ENCODE peak calls at places on chromosome 17, in six cellular contexts. X is upper lobe of right lung, A is breast epithelium, H is bronchial epithelial cell, O is fibroblast of lung, K is mucosa of descending colon. Z is an unnamed sample. For H3K36me3, the result is how much of the 10 kb centered on the place peaks cover.

GRCh38 chr17:44971776-44972483 is 3.8 kb upstream of the C1QL1 start:
- DNase-seq in X (no peak), A (no peak), H (peak), O (peak), K (no peak), Z (no peak)

GRCh38 chr17:9729735-9730420 is 61.5 kb downstream of the DHRS7C start:
- DNase-seq in X (no peak), A (no peak), H (peak), O (no peak), K (no peak), Z (no peak)

GRCh38 chr17:40559016-40559853 is 6.0 kb downstream of the CCR7 start:
- DNase-seq in X (peak), A (peak), H (no peak), O (no peak), K (no peak), Z (no peak)

GRCh38 chr17:16374129-16374528 is 6.8 kb upstream of the UBB start:
- DNase-seq in X (no peak), A (no peak), H (peak), O (peak), K (no peak), Z (peak)

GRCh38 chr17:31472137-31472536 is 80.7 kb downstream of the RAB11FIP4 start:
- DNase-seq in X (no peak), A (no peak), H (no peak), O (no peak), K (no peak), Z (no peak)

GRCh38 chr17:64090144-64090543 is 39.8 kb downstream of the ERN1 start:
- DNase-seq in X (no peak), A (no peak), H (no peak), O (no peak), K (no peak), Z (no peak)

GRCh38 chr17:29977836-29978235 is 36.4 kb downstream of the EFCAB5 start:
- DNase-seq in X (no peak), A (no peak), H (peak), O (peak), K (no peak), Z (no peak)

GRCh38 chr17:50550661-50551432 is 3.9 kb downstream of the SPATA20 start:
- DNase-seq in X (peak), A (peak), H (peak), O (peak), K (peak), Z (peak)

GRCh38 chr17:1498233-1498632 is 5.7 kb upstream of the MYO1C start:
- DNase-seq in X (no peak), A (no peak), H (no peak), O (no peak), K (no peak), Z (no peak)

GRCh38 chr17:2207815-2208515 is 95.6 kb downstream of the SMG6 start:
- DNase-seq in X (no peak), A (no peak), H (peak), O (no peak), K (no peak), Z (no peak)

GRCh38 chr17:79137791-79138190 is 63.2 kb downstream of the ENGASE start:
- DNase-seq in X (no peak), A (no peak), H (no peak), O (no peak), K (no peak), Z (no peak)

GRCh38 chr17:48348352-48348751 is 81.7 kb downstream of the SKAP1 start:
- DNase-seq in X (no peak), A (no peak), H (no peak), O (no peak), K (no peak), Z (no peak)

GRCh38 chr17:48356866-48357265 is 73.1 kb downstream of the SKAP1 start:
- DNase-seq in X (no peak), A (no peak), H (no peak), O (no peak), K (no peak), Z (no peak)

GRCh38 chr17:48352630-48353029 is 77.4 kb downstream of the SKAP1 start:
- DNase-seq in X (no peak), A (no peak), H (peak), O (no peak), K (no peak), Z (no peak)

GRCh38 chr17:48347203-48347602 is 82.8 kb downstream of the SKAP1 start:
- DNase-seq in X (no peak), A (no peak), H (no peak), O (no peak), K (no peak), Z (no peak)

GRCh38 chr17:48351916-48352332 is 78.1 kb downstream of the SKAP1 start:
- DNase-seq in X (no peak), A (no peak), H (peak), O (peak), K (no peak), Z (peak)
- TF ChIP-seq CTCF in X (peak), A (peak), H (peak), O (peak), K (peak), Z (peak)

DNA sequence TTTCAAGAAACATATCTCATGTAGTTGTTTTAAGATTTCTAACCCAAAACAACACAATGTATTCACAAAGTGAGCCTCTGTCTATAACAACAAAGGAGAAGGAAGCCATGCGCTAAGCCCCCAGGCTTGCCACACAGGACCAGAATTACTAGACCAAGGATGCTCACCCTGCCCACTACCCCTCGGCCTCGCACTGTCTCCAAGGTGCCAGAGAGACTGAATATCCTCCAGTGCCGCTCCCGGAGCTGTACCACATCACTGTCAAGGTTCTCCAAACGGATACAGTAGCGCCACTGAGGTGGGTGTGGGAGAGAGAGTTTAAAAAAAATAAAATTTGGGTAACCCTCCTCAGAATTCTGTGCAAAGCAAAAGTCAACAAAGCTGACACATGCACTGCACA is 7.1 kb downstream of the POLDIP2 start:
- DNase-seq in X (peak), A (no peak), H (no peak), O (no peak), K (no peak), Z (no peak)
- H3K36me3 ChIP-seq in X (half or more), A (under half), H (under half), O (under half), K (under half), Z (under half)

GRCh38 chr17:39270923-39271322 is 45.2 kb upstream of the STAC2 start:
- DNase-seq in X (no peak), A (no peak), H (peak), O (peak), K (no peak), Z (peak)
- TF ChIP-seq CTCF in X (peak), A (no peak), H (no peak), O (peak), K (no peak), Z (peak)

GRCh38 chr17:82082456-82082855 is 15.6 kb downstream of the FASN start:
- DNase-seq in X (no peak), A (no peak), H (no peak), O (no peak), K (no peak), Z (no peak)
- H3K36me3 ChIP-seq in X (half or more), A (half or more), H (half or more), O (half or more), K (under half), Z (under half)

DNA sequence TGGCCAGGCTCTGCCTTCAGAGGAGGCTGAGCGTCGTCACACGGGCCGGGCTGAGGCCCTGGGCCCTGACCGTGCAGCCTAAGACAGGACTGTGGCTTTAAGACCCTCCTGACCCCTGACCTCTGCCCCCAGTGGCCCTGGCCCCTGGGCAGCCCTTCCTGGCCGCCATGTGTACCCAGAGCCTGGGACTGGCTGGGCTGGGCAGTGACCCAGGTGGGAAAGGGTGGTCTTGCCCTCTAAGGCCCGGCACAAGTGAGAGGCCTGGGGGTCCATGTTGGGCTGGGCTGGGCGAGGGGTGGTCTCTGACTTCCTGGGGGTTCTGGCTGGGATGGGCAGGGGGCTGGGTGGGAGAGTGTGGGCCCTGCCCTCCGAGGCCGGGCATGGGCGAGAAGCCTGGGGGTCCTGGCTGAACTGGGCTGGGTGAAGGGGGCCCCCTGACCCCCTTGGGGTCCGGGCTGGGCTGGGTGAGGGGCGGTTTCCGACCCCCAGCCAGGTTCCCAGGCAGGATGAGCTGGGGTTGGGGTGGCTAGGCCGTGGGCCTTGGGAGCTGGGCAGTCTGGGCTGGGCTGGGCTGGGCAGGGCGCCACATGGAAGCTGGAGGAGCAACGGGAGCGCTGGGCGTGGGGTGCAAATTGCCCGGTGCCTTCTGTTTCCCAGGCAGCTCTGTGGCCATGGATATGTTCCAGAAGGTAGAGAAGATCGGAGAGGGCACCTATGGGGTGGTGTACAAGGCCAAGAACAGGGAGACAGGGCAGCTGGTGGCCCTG is at the start of gene CDK3:
- DNase-seq in X (no peak), A (no peak), H (no peak), O (no peak), K (peak), Z (no peak)
- TF ChIP-seq CTCF in X (no peak), A (no peak), H (no peak), O (no peak), K (no peak), Z (no peak)

GRCh38 chr17:73541561-73541981 is 102.7 kb downstream of the SDK2 start:
- DNase-seq in X (no peak), A (no peak), H (peak), O (no peak), K (no peak), Z (no peak)
- H3K36me3 ChIP-seq in X (under half), A (under half), H (under half), O (under half), K (under half), Z (under half)

GRCh38 chr17:19336938-19337711 is 25.4 kb downstream of the B9D1 start:
- DNase-seq in X (peak), A (no peak), H (no peak), O (no peak), K (no peak), Z (peak)
- TF ChIP-seq CTCF in X (peak), A (peak), H (peak), O (no peak), K (no peak), Z (no peak)

GRCh38 chr17:67326440-67326839 is 39.9 kb downstream of the PSMD12 start:
- DNase-seq in X (no peak), A (no peak), H (no peak), O (no peak), K (no peak), Z (no peak)

GRCh38 chr17:67328026-67328425 is 38.4 kb downstream of the PSMD12 start:
- DNase-seq in X (no peak), A (no peak), H (no peak), O (no peak), K (no peak), Z (no peak)

GRCh38 chr17:67324330-67324729 is 42.0 kb downstream of the PSMD12 start:
- DNase-seq in X (no peak), A (no peak), H (no peak), O (no peak), K (no peak), Z (no peak)

GRCh38 chr17:67322039-67322787 is 44.2 kb downstream of the PSMD12 start:
- DNase-seq in X (no peak), A (no peak), H (no peak), O (no peak), K (no peak), Z (peak)

GRCh38 chr17:67323445-67323844 is 42.9 kb downstream of the PSMD12 start:
- DNase-seq in X (no peak), A (no peak), H (no peak), O (no peak), K (no peak), Z (no peak)
- H3K36me3 ChIP-seq in X (under half), A (under half), H (under half), O (under half), K (under half), Z (under half)

GRCh38 chr17:76697702-76698465 is 12.9 kb downstream of the MXRA7 start:
- DNase-seq in X (no peak), A (no peak), H (no peak), O (peak), K (no peak), Z (peak)
- TF ChIP-seq CTCF in X (no peak), A (no peak), H (no peak), O (no peak), K (no peak), Z (no peak)